ENCODE peak calls at places on chromosomes 5 and 9, in ten cellular contexts. I is fibroblast of pulmonary artery, N is fibroblast of lung, L is left cardiac atrium, H is NCI-H1048, U is heart right ventricle, T is AG04450, P is GM04504, B is C1 segment of cervical spinal cord, Q is H7. M is an unnamed sample.

GRCh38 chr9:16410601-16411285 is 459.7 kb downstream of the BNC2 start:
- DNase-seq in U (no peak), H (no peak), N (no peak), P (no peak), L (no peak), I (peak; percentile 37), Q (no peak), T (no peak), B (no peak), M (no peak)

GRCh38 chr5:2207966-2208544 is 325.3 kb upstream of the IRX4 start:
- DNase-seq in P (no peak), H (no peak), I (peak; percentile 1), Q (peak; percentile 90), L (no peak), T (no peak), U (no peak), B (no peak), N (no peak), M (no peak)

GRCh38 chr5:147998704-147999103 is 65.1 kb upstream of the SPINK5 start:
- DNase-seq in N (peak; percentile 13), Q (no peak), T (no peak), U (no peak), L (no peak), P (no peak), I (no peak), H (no peak), B (no peak), M (no peak)

GRCh38 chr5:175696139-175696854 is 38.4 kb downstream of the HRH2 start:
- DNase-seq in P (no peak), T (no peak), U (peak; percentile 62), B (peak; percentile 51), N (no peak), L (peak; percentile 82), H (no peak), Q (peak; percentile 90), I (peak; percentile 7), M (peak; percentile 73)

GRCh38 chr5:11075010-11075860 is 314.2 kb upstream of the DAP start:
- DNase-seq in B (peak; percentile 39), T (no peak), P (no peak), L (no peak), I (no peak), N (no peak), U (no peak), Q (peak; percentile 65), H (no peak), M (no peak)

GRCh38 chr5:177154003-177154643 is 20.6 kb downstream of the NSD1 start:
- DNase-seq in T (no peak), I (peak; percentile 31), B (no peak), N (no peak), P (no peak), L (no peak), H (no peak), U (no peak), Q (no peak), M (no peak)

GRCh38 chr9:79711874-79712273 is 140.1 kb downstream of the TLE4 start:
- DNase-seq in I (no peak), Q (no peak), N (no peak), L (no peak), H (no peak), T (no peak), U (no peak), P (no peak), B (no peak), M (no peak)

GRCh38 chr5:38600334-38601045 is 44.0 kb upstream of the LIFR start:
- DNase-seq in L (no peak), H (no peak), U (no peak), P (no peak), Q (no peak), B (no peak), N (peak; percentile 72), T (no peak), I (peak; percentile 68), M (no peak)

GRCh38 chr9:23220957-23221356 is 605.1 kb downstream of the ELAVL2 start:
- DNase-seq in I (no peak), N (no peak), U (no peak), T (no peak), H (no peak), B (no peak), Q (no peak), P (no peak), L (no peak), M (no peak)

GRCh38 chr9:4970970-4971641 is 14.0 kb upstream of the JAK2 start:
- DNase-seq in B (no peak), T (no peak), I (no peak), N (no peak), U (no peak), L (no peak), P (no peak), H (no peak), Q (no peak), M (no peak)

M was measured in mucosa of descending colon.